ENCODE peak calls at places on chromosomes 13 and 19, in four cellular contexts. J, A, I and B are unnamed samples. For H3K27me3, the result is how much of the 10 kb centered on the place peaks cover.

GRCh38 chr13:110576736-110577476 is 15.4 kb upstream of the RAB20 start:
- DNase-seq in J (peak), A (no peak), I (no peak), B (no peak)

GRCh38 chr19:15563325-15563794 is 51.7 kb upstream of the CYP4F8 start:
- DNase-seq in A (no peak), J (peak), I (no peak), B (peak)

GRCh38 chr13:106183410-106184128 is 351.9 kb downstream of the EFNB2 start:
- DNase-seq in J (no peak), A (no peak), I (no peak), B (no peak)

GRCh38 chr13:41554626-41555386 is 97.5 kb downstream of the RGCC start:
- DNase-seq in J (no peak), I (no peak), A (no peak), B (no peak)

GRCh38 chr19:16591803-16592556 is 19.8 kb upstream of the SLC35E1 start:
- DNase-seq in I (no peak), A (no peak), J (no peak), B (no peak)

GRCh38 chr19:23787106-23787505 is 28.4 kb upstream of the ZNF681 start:
- DNase-seq in J (no peak), I (no peak), A (no peak), B (peak)

GRCh38 chr13:24215732-24216131 is 55.2 kb downstream of the SPATA13 start:
- DNase-seq in A (no peak), J (no peak), I (peak), B (no peak)

GRCh38 chr19:23273022-23273593 is 22.9 kb upstream of the ZNF724 start:
- DNase-seq in J (no peak), I (no peak), A (no peak), B (no peak)

GRCh38 chr19:35395762-35396199 is 24.9 kb downstream of the GPR42 start:
- DNase-seq in A (no peak), J (no peak), I (no peak), B (peak)

GRCh38 chr19:38862321-38863059 is 12.7 kb upstream of the HNRNPL start:
- DNase-seq in I (peak), A (no peak), J (no peak), B (peak)

GRCh38 chr13:93621051-93621450 is 394.4 kb downstream of the GPC6 start:
- DNase-seq in J (no peak), A (no peak), I (no peak), B (no peak)

GRCh38 chr19:1161716-1162115 is 12.4 kb downstream of the SBNO2 start:
- DNase-seq in I (no peak), J (no peak), A (no peak), B (peak)

GRCh38 chr19:9848060-9848459 is 12.9 kb downstream of the PIN1 start:
- DNase-seq in I (no peak), A (no peak), J (no peak), B (no peak)

GRCh38 chr13:110183925-110184324 is 123.0 kb downstream of the COL4A1 start:
- DNase-seq in J (no peak), I (no peak), A (no peak), B (no peak)

GRCh38 chr13:45003417-45003816 is 14.1 kb downstream of the GPALPP1 start:
- DNase-seq in J (no peak), A (no peak), I (no peak), B (no peak)

GRCh38 chr19:58317481-58318072 is 9.2 kb upstream of the ZSCAN22 start:
- DNase-seq in A (no peak), I (no peak), J (no peak), B (peak)

GRCh38 chr13:72808917-72809500 is 27.1 kb downstream of the PIBF1 start:
- DNase-seq in I (no peak), J (no peak), A (no peak), B (peak)

GRCh38 chr19:21839966-21840365 is 4.0 kb upstream of the ZNF43 start:
- DNase-seq in I (no peak), A (no peak), J (no peak), B (no peak)

GRCh38 chr13:27270594-27271520 is at the start of gene RASL11A:
- DNase-seq in J (peak), I (peak), A (peak), B (peak)

GRCh38 chr13:40362502-40362901 is 303.9 kb downstream of the FOXO1 start:
- DNase-seq in J (no peak), A (no peak), I (no peak), B (no peak)

GRCh38 chr19:12985049-12985776 is 10.1 kb upstream of the NFIX start:
- DNase-seq in J (peak), A (peak), I (peak), B (no peak)

GRCh38 chr19:53670345-53670744 is 38.5 kb downstream of the DPRX start:
- DNase-seq in I (no peak), A (no peak), J (no peak), B (no peak)

GRCh38 chr13:59356607-59357006 is 807.1 kb downstream of the DIAPH3 start:
- DNase-seq in J (peak), A (peak), I (peak), B (peak)

GRCh38 chr13:113558461-113558860 is 26.1 kb upstream of the TFDP1 start:
- DNase-seq in I (peak), J (no peak), A (no peak), B (no peak)

GRCh38 chr13:99379856-99380255 is 72.7 kb upstream of the GPR183 start:
- DNase-seq in A (no peak), I (no peak), J (no peak), B (no peak)

GRCh38 chr19:12801466-12802266 is at the start of the genes PRDX2 and THSD8:
- DNase-seq in I (no peak), A (peak), J (peak), B (peak)

GRCh38 chr13:27183561-27184147 is 12.0 kb upstream of the USP12 start:
- DNase-seq in A (no peak), I (no peak), J (no peak), B (no peak)

GRCh38 chr19:35868172-35868822 is at the start of gene APLP1:
- DNase-seq in I (peak), A (peak), J (peak), B (peak)

GRCh38 chr19:15422311-15423075 is 3.7 kb upstream of the AKAP8L start:
- DNase-seq in A (no peak), I (no peak), J (no peak), B (no peak)

GRCh38 chr13:78657699-78658629 is 991 bp downstream of the OBI1 start:
- DNase-seq in I (no peak), J (no peak), A (no peak), B (peak)

GRCh38 chr13:86567119-86567518 is 767.9 kb upstream of the SLITRK6 start:
- DNase-seq in I (no peak), J (no peak), A (no peak), B (peak)

GRCh38 chr19:48815870-48816501 is 5.2 kb upstream of the BCAT2 start:
- DNase-seq in A (no peak), J (peak), I (no peak), B (no peak)

GRCh38 chr13:95573226-95573625 is 20.7 kb downstream of the CLDN10 start:
- DNase-seq in J (no peak), A (no peak), I (no peak), B (peak)

GRCh38 chr19:36140289-36141038 is 598 bp downstream of the CAPNS1 start:
- DNase-seq in A (no peak), I (peak), J (peak), B (peak)

GRCh38 chr13:99975626-99976025 is 4.1 kb upstream of the ZIC5 start:
- DNase-seq in J (no peak), A (no peak), I (no peak), B (no peak)

GRCh38 chr13:110012102-110012739 is 225.8 kb upstream of the IRS2 start:
- DNase-seq in J (no peak), I (no peak), A (no peak), B (peak)

GRCh38 chr19:57560049-57560491 is 407 bp upstream of the ZNF550 start:
- DNase-seq in I (peak), J (no peak), A (peak), B (no peak)

GRCh38 chr19:5804516-5805464 is at the start of gene NRTN:
- DNase-seq in A (no peak), I (no peak), J (no peak), B (peak)

GRCh38 chr19:5806133-5806489 is 1.2 kb downstream of the NRTN start:
- DNase-seq in A (no peak), I (no peak), J (no peak), B (no peak)

GRCh38 chr19:5806905-5807304 is 2.0 kb downstream of the NRTN start:
- DNase-seq in J (no peak), I (no peak), A (no peak), B (no peak)

GRCh38 chr19:5803752-5804515 is 933 bp upstream of the NRTN start:
- DNase-seq in J (peak), A (no peak), I (peak), B (peak)

GRCh38 chr19:5805465-5806132 is 732 bp downstream of the NRTN start:
- DNase-seq in J (peak), A (no peak), I (peak), B (peak)
- H3K4me3 ChIP-seq in J (peak), A (no peak), I (peak), B (peak)

GRCh38 chr13:38872693-38873092 is 117.9 kb downstream of the STOML3 start:
- DNase-seq in J (peak), I (no peak), A (peak), B (peak)
- TF ChIP-seq CTCF in J (no peak), I (peak), A (peak), B (peak)

DNA sequence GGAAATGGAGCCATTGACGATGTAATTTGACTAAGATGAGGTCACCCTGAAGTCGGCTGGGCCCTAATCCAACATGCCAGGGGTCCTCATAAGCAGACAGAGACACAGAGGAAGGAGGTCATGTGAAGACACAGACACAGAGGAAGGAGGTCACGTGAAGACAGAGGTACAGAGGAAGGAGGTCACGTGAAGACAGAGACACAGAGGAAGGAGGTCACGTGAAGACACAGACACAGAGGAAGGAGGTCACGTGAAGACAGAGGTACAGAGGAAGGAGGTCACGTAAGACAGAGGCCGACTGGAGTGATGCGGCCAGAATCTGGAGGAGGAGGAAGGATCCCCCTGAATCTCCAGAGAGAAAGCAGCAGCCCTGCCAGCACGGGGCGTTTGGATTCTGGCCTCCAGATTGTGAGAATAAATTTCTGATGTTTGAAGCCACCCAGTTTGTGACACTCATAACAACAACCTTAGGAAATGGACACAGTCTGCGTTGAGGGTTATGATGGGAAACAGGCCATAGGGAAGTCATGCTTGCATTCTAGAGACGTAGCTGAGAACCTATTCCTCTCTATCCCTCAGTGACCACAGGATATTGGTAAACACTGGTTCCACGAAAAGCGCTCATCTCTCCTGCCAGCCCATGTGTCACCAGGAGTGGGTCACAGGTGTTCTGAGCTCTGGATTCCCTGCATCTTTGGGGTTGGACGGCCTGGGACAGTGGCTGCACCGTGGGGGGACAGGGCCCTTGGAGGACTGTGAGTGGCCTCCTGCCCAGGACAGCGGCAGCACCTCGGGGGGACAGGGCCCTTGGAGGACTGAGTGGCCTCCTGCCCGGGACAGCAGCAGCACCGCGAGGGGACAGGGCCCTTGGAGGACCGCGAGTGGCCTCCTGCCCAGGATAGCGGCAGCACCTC is 108.5 kb downstream of the SOX1 start:
- DNase-seq in I (no peak), A (peak), J (no peak), B (no peak)
- H3K27me3 ChIP-seq in I (under half), A (under half), J (under half), B (under half)

DNA sequence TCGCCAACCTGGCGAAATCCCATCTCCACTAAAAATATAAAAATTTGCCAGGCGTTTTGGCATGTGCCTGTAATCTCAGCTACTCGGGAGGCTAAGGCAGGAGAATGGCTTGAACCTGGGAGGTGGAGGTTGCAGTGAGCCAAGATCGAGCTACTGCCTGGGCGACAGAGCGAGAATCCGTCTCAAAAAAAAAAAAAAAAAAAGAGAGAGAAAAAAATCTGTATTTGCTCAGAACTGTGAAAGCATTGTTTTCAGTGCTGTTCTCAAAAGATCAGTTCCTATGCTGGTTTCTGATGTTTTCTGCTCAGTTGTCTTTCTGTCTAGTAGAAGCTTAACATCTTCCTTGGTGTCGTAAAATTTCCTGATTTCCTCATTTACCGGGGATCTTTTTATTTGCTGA is 2.5 kb downstream of the SF3A2 start:
- DNase-seq in A (no peak), J (no peak), I (no peak), B (no peak)
- H3K4me3 ChIP-seq in A (no peak), J (no peak), I (no peak), B (no peak)

GRCh38 chr13:107203146-107203847 is 635.4 kb upstream of the ARGLU1 start:
- DNase-seq in A (no peak), J (peak), I (no peak), B (peak)
- TF ChIP-seq CTCF in A (no peak), J (peak), I (no peak), B (peak)

GRCh38 chr19:7789447-7789846 is 26.4 kb downstream of the CLEC4M start:
- DNase-seq in J (no peak), I (no peak), A (no peak), B (no peak)
- H3K27me3 ChIP-seq in J (under half), I (under half), A (under half), B (half or more)

GRCh38 chr19:41997851-41998229 is 3.8 kb upstream of the ATP1A3 start:
- DNase-seq in A (peak), J (no peak), I (no peak), B (no peak)

GRCh38 chr19:41997121-41997850 is 3.3 kb upstream of the ATP1A3 start:
- DNase-seq in I (no peak), J (peak), A (no peak), B (peak)

GRCh38 chr19:41998246-41999020 is 4.4 kb upstream of the ATP1A3 start:
- DNase-seq in J (peak), I (no peak), A (no peak), B (peak)

GRCh38 chr19:41999878-42000208 is 5.8 kb upstream of the ATP1A3 start:
- DNase-seq in I (no peak), J (no peak), A (no peak), B (no peak)

DNA sequence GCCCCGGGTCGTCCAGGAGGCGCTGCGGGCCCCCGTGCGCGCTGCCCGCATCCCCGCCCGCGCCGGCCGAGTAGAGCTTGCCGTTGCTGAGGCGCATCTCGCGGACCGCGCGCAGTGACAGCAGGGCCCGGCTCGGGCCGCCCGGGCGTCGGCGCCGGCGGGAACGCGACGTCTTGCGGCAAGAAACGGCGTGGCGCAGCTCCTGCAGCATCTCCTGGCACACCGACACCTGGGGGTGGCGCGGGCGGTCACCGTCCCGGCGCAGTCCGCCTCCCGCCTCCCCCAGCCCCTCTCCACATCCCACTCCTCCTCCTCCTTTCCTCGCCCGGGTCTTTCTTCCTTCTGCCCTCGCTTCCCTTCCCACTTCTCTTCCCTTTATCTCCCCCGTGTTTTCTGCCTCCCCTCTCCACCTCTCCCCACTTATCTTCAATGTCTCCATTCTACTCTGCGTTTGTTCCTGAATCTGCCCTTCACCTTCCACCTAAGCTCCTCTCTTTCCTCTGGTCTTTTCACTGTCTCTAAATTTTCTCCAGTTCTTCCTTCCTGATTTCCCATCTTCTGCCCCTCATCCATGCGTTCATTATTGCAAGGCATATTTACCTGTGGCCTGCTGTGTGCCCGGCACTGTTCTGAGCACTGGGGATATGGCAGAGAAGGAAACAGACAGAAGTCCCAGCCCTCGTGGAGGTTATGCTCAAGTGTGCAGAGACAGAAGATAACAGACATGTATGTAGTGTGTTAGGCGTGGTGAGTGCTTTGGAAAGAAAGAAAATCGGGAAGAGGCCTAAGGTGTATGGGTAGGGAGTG is 5.2 kb upstream of the ATP1A3 start:
- DNase-seq in J (no peak), I (no peak), A (no peak), B (no peak)
- H3K4me3 ChIP-seq in J (no peak), I (no peak), A (no peak), B (no peak)